ENCODE peak calls at places on chromosomes 11 and 22, in six cellular contexts. One of them, this sample, is unnamed.

GRCh38 chr22:45804319-45804985 is 132.8 kb downstream of the ATXN10 start:
- DNase-seq in GM12865: no peak
- DNase-seq in BE2C: no peak
- DNase-seq in colonic mucosa: no peak
- DNase-seq in fibroblast of pulmonary artery: no peak
- DNase-seq in suprapubic skin: no peak
- DNase-seq in this sample: no peak

GRCh38 chr11:69044111-69045013 is 4.4 kb upstream of the TPCN2 start:
- DNase-seq in GM12865: peak; percentile 29
- DNase-seq in BE2C: peak; percentile 58
- DNase-seq in colonic mucosa: peak; percentile 72
- DNase-seq in fibroblast of pulmonary artery: peak; percentile 59
- DNase-seq in suprapubic skin: peak; percentile 82
- DNase-seq in this sample: peak; percentile 66

GRCh38 chr22:39431821-39432251 is 25.0 kb upstream of the MGAT3 start:
- DNase-seq in GM12865: no peak
- DNase-seq in BE2C: no peak
- DNase-seq in colonic mucosa: no peak
- DNase-seq in fibroblast of pulmonary artery: peak; percentile 63
- DNase-seq in suprapubic skin: no peak
- DNase-seq in this sample: no peak

GRCh38 chr11:11081273-11081672 is 223.4 kb upstream of the ZBED5 start:
- DNase-seq in GM12865: no peak
- DNase-seq in BE2C: no peak
- DNase-seq in colonic mucosa: no peak
- DNase-seq in fibroblast of pulmonary artery: no peak
- DNase-seq in suprapubic skin: no peak
- DNase-seq in this sample: no peak

GRCh38 chr11:96306933-96307747 is 35.9 kb downstream of the MAML2 start:
- DNase-seq in GM12865: no peak
- DNase-seq in BE2C: peak; percentile 77
- DNase-seq in colonic mucosa: peak; percentile 94
- DNase-seq in fibroblast of pulmonary artery: peak; percentile 100
- DNase-seq in suprapubic skin: peak; percentile 89
- DNase-seq in this sample: peak; percentile 20

GRCh38 chr22:27850000-27850465 is 48.5 kb upstream of the MN1 start:
- DNase-seq in GM12865: no peak
- DNase-seq in BE2C: no peak
- DNase-seq in colonic mucosa: no peak
- DNase-seq in fibroblast of pulmonary artery: peak; percentile 80
- DNase-seq in suprapubic skin: no peak
- DNase-seq in this sample: no peak

GRCh38 chr22:41417622-41418390 is 28.8 kb downstream of the TOB2 start:
- DNase-seq in GM12865: no peak
- DNase-seq in BE2C: no peak
- DNase-seq in colonic mucosa: peak; percentile 60
- DNase-seq in fibroblast of pulmonary artery: peak; percentile 37
- DNase-seq in suprapubic skin: peak; percentile 91
- DNase-seq in this sample: no peak

GRCh38 chr11:68583047-68583446 is 101.3 kb upstream of the GAL start:
- DNase-seq in GM12865: no peak
- DNase-seq in BE2C: no peak
- DNase-seq in colonic mucosa: no peak
- DNase-seq in fibroblast of pulmonary artery: peak; percentile 62
- DNase-seq in suprapubic skin: no peak
- DNase-seq in this sample: no peak

GRCh38 chr11:70532066-70532440 is 133.7 kb downstream of the CTTN start:
- DNase-seq in GM12865: no peak
- DNase-seq in BE2C: no peak
- DNase-seq in colonic mucosa: no peak
- DNase-seq in fibroblast of pulmonary artery: no peak
- DNase-seq in suprapubic skin: no peak
- DNase-seq in this sample: no peak

GRCh38 chr11:67437082-67437821 is at the start of gene PTPRCAP:
- DNase-seq in GM12865: peak; percentile 86
- DNase-seq in BE2C: no peak
- DNase-seq in colonic mucosa: no peak
- DNase-seq in fibroblast of pulmonary artery: no peak
- DNase-seq in suprapubic skin: no peak
- DNase-seq in this sample: no peak

GRCh38 chr11:121446752-121447156 is 5.4 kb upstream of the SORL1 start:
- DNase-seq in GM12865: peak; percentile 64
- DNase-seq in BE2C: peak; percentile 70
- DNase-seq in colonic mucosa: no peak
- DNase-seq in fibroblast of pulmonary artery: peak; percentile 17
- DNase-seq in suprapubic skin: no peak
- DNase-seq in this sample: peak; percentile 33

GRCh38 chr11:113240790-113241189 is 73.6 kb upstream of the TTC12 start:
- DNase-seq in GM12865: no peak
- DNase-seq in BE2C: no peak
- DNase-seq in colonic mucosa: no peak
- DNase-seq in fibroblast of pulmonary artery: no peak
- DNase-seq in suprapubic skin: no peak
- DNase-seq in this sample: no peak

GRCh38 chr22:46043816-46044717 is 67.1 kb upstream of the WNT7B start:
- DNase-seq in GM12865: no peak
- DNase-seq in BE2C: no peak
- DNase-seq in colonic mucosa: peak; percentile 69
- DNase-seq in fibroblast of pulmonary artery: no peak
- DNase-seq in suprapubic skin: peak; percentile 87
- DNase-seq in this sample: no peak

GRCh38 chr11:58629857-58630256 is 7.4 kb downstream of the CNTF start:
- DNase-seq in GM12865: peak; percentile 51
- DNase-seq in BE2C: peak; percentile 11
- DNase-seq in colonic mucosa: peak; percentile 37
- DNase-seq in fibroblast of pulmonary artery: peak; percentile 72
- DNase-seq in suprapubic skin: no peak
- DNase-seq in this sample: no peak

GRCh38 chr22:46336119-46337078 is 885 bp downstream of the TRMU start:
- DNase-seq in GM12865: peak; percentile 23
- DNase-seq in BE2C: no peak
- DNase-seq in colonic mucosa: peak; percentile 43
- DNase-seq in fibroblast of pulmonary artery: peak; percentile 15
- DNase-seq in suprapubic skin: no peak
- DNase-seq in this sample: peak; percentile 53

GRCh38 chr22:35306350-35306967 is 6.8 kb downstream of the TOM1 start:
- DNase-seq in GM12865: peak; percentile 36
- DNase-seq in BE2C: no peak
- DNase-seq in colonic mucosa: no peak
- DNase-seq in fibroblast of pulmonary artery: peak; percentile 14
- DNase-seq in suprapubic skin: no peak
- DNase-seq in this sample: peak; percentile 33

GRCh38 chr11:45860348-45860747 is 13.1 kb downstream of the CRY2 start:
- DNase-seq in GM12865: no peak
- DNase-seq in BE2C: no peak
- DNase-seq in colonic mucosa: no peak
- DNase-seq in fibroblast of pulmonary artery: no peak
- DNase-seq in suprapubic skin: no peak
- DNase-seq in this sample: no peak

GRCh38 chr11:19669511-19669910 is 43.1 kb upstream of the NAV2 start:
- DNase-seq in GM12865: no peak
- DNase-seq in BE2C: no peak
- DNase-seq in colonic mucosa: no peak
- DNase-seq in fibroblast of pulmonary artery: no peak
- DNase-seq in suprapubic skin: no peak
- DNase-seq in this sample: no peak

GRCh38 chr22:37410174-37411055 is 16.9 kb downstream of the ELFN2 start:
- DNase-seq in GM12865: no peak
- DNase-seq in BE2C: no peak
- DNase-seq in colonic mucosa: no peak
- DNase-seq in fibroblast of pulmonary artery: no peak
- DNase-seq in suprapubic skin: no peak
- DNase-seq in this sample: no peak

GRCh38 chr22:46829140-46829891 is 66.9 kb downstream of the TBC1D22A start:
- DNase-seq in GM12865: no peak
- DNase-seq in BE2C: no peak
- DNase-seq in colonic mucosa: no peak
- DNase-seq in fibroblast of pulmonary artery: peak; percentile 91
- DNase-seq in suprapubic skin: no peak
- DNase-seq in this sample: no peak

GRCh38 chr22:42881982-42882656 is 25.0 kb upstream of the ARFGAP3 start:
- DNase-seq in GM12865: no peak
- DNase-seq in BE2C: no peak
- DNase-seq in colonic mucosa: no peak
- DNase-seq in fibroblast of pulmonary artery: no peak
- DNase-seq in suprapubic skin: no peak
- DNase-seq in this sample: no peak

GRCh38 chr22:28139993-28140392 is 220.9 kb upstream of the PITPNB start:
- DNase-seq in GM12865: no peak
- DNase-seq in BE2C: no peak
- DNase-seq in colonic mucosa: no peak
- DNase-seq in fibroblast of pulmonary artery: peak; percentile 88
- DNase-seq in suprapubic skin: no peak
- DNase-seq in this sample: no peak

GRCh38 chr11:36313750-36314500 is 17.8 kb downstream of the PRR5L start:
- DNase-seq in GM12865: no peak
- DNase-seq in BE2C: no peak
- DNase-seq in colonic mucosa: no peak
- DNase-seq in fibroblast of pulmonary artery: no peak
- DNase-seq in suprapubic skin: no peak
- DNase-seq in this sample: no peak

GRCh38 chr11:23257088-23257487 is 396.8 kb upstream of the CCDC179 start:
- DNase-seq in GM12865: no peak
- DNase-seq in BE2C: no peak
- DNase-seq in colonic mucosa: no peak
- DNase-seq in fibroblast of pulmonary artery: no peak
- DNase-seq in suprapubic skin: no peak
- DNase-seq in this sample: no peak

GRCh38 chr11:64870176-64870892 is 8.1 kb downstream of the EHD1 start:
- DNase-seq in GM12865: peak; percentile 13
- DNase-seq in BE2C: no peak
- DNase-seq in colonic mucosa: no peak
- DNase-seq in fibroblast of pulmonary artery: peak; percentile 69
- DNase-seq in suprapubic skin: no peak
- DNase-seq in this sample: no peak

GRCh38 chr22:29308791-29309262 is 2.4 kb downstream of the GAS2L1 start:
- DNase-seq in GM12865: peak; percentile 33
- DNase-seq in BE2C: no peak
- DNase-seq in colonic mucosa: no peak
- DNase-seq in fibroblast of pulmonary artery: peak; percentile 81
- DNase-seq in suprapubic skin: no peak
- DNase-seq in this sample: no peak

GRCh38 chr22:17748555-17749353 is 25.5 kb downstream of the BID start:
- DNase-seq in GM12865: no peak
- DNase-seq in BE2C: no peak
- DNase-seq in colonic mucosa: no peak
- DNase-seq in fibroblast of pulmonary artery: no peak
- DNase-seq in suprapubic skin: no peak
- DNase-seq in this sample: peak; percentile 37

GRCh38 chr11:62880803-62881578 is at the start of gene SLC3A2:
- DNase-seq in GM12865: peak; percentile 91
- DNase-seq in BE2C: peak; percentile 83
- DNase-seq in colonic mucosa: peak; percentile 95
- DNase-seq in fibroblast of pulmonary artery: peak; percentile 86
- DNase-seq in suprapubic skin: peak; percentile 92
- DNase-seq in this sample: peak; percentile 87

DNA sequence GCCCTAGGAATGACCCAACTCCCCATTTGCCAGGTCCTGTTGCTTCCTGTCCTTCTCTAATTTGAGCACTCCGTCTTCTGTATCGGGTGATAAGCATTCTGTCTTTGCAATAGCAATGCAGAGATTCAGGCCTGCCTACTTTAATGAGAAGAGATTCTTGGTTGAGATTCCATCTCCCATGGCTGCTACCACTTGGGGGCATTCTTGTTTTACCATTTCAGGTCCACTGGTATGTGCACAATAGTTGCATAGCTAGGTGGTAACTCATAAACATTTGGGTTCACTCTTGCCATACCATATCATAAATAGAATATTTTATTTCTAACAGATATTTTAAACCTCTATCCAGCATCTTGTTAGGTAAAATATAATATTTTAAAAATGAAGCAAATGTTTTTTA is 34.4 kb upstream of the CALCB start:
- DNase-seq in GM12865: no peak
- DNase-seq in BE2C: no peak
- DNase-seq in colonic mucosa: no peak
- DNase-seq in fibroblast of pulmonary artery: peak; percentile 13
- DNase-seq in suprapubic skin: no peak
- DNase-seq in this sample: no peak
- TF ChIP-seq CTCF in GM12865: no peak
- TF ChIP-seq CTCF in BE2C: peak; percentile 13
- TF ChIP-seq CTCF in colonic mucosa: no peak
- TF ChIP-seq CTCF in fibroblast of pulmonary artery: no peak
- TF ChIP-seq CTCF in suprapubic skin: no peak
- TF ChIP-seq CTCF in this sample: no peak

GRCh38 chr11:1221848-1222311 is 986 bp upstream of the MUC5B start:
- DNase-seq in GM12865: no peak
- DNase-seq in BE2C: peak; percentile 3
- DNase-seq in colonic mucosa: peak; percentile 18
- DNase-seq in fibroblast of pulmonary artery: no peak
- DNase-seq in suprapubic skin: peak; percentile 59
- DNase-seq in this sample: peak; percentile 2
- TF ChIP-seq CTCF in GM12865: no peak
- TF ChIP-seq CTCF in BE2C: no peak
- TF ChIP-seq CTCF in colonic mucosa: no peak
- TF ChIP-seq CTCF in fibroblast of pulmonary artery: no peak
- TF ChIP-seq CTCF in suprapubic skin: no peak
- TF ChIP-seq CTCF in this sample: no peak

DNA sequence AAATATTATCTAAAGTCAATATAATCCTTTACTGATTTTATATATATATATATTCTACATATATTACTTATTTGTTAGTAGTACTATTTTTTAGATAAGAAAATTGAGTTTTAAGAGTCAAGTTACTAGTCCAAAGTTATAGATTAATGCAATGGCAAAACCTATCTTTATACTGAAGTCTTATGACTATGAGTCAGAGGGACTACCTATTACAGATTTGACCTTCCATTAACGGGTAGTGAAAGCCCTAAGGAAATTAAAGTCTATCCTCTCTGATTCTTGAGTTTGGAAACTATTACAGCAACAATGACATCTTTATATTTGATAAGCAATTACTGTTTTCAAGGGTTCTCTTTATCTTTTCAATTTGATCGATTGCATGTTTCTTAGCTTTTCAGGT is 315.8 kb downstream of the CASP12 start:
- DNase-seq in GM12865: no peak
- DNase-seq in BE2C: no peak
- DNase-seq in colonic mucosa: no peak
- DNase-seq in fibroblast of pulmonary artery: no peak
- DNase-seq in suprapubic skin: no peak
- DNase-seq in this sample: no peak
- TF ChIP-seq CTCF in GM12865: no peak
- TF ChIP-seq CTCF in BE2C: no peak
- TF ChIP-seq CTCF in colonic mucosa: no peak
- TF ChIP-seq CTCF in fibroblast of pulmonary artery: no peak
- TF ChIP-seq CTCF in suprapubic skin: no peak
- TF ChIP-seq CTCF in this sample: no peak

GRCh38 chr11:84830372-84830771 is 796.8 kb downstream of the DLG2 start:
- DNase-seq in GM12865: no peak
- DNase-seq in BE2C: no peak
- DNase-seq in colonic mucosa: no peak
- DNase-seq in fibroblast of pulmonary artery: no peak
- DNase-seq in suprapubic skin: no peak
- DNase-seq in this sample: no peak

GRCh38 chr11:84833488-84834086 is 793.6 kb downstream of the DLG2 start:
- DNase-seq in GM12865: no peak
- DNase-seq in BE2C: no peak
- DNase-seq in colonic mucosa: peak; percentile 27
- DNase-seq in fibroblast of pulmonary artery: no peak
- DNase-seq in suprapubic skin: no peak
- DNase-seq in this sample: no peak

GRCh38 chr11:84837402-84838069 is 789.6 kb downstream of the DLG2 start:
- DNase-seq in GM12865: no peak
- DNase-seq in BE2C: no peak
- DNase-seq in colonic mucosa: no peak
- DNase-seq in fibroblast of pulmonary artery: no peak
- DNase-seq in suprapubic skin: no peak
- DNase-seq in this sample: no peak

GRCh38 chr11:84836371-84836770 is 790.8 kb downstream of the DLG2 start:
- DNase-seq in GM12865: no peak
- DNase-seq in BE2C: no peak
- DNase-seq in colonic mucosa: no peak
- DNase-seq in fibroblast of pulmonary artery: no peak
- DNase-seq in suprapubic skin: no peak
- DNase-seq in this sample: no peak
- TF ChIP-seq CTCF in GM12865: no peak
- TF ChIP-seq CTCF in BE2C: no peak
- TF ChIP-seq CTCF in colonic mucosa: no peak
- TF ChIP-seq CTCF in fibroblast of pulmonary artery: no peak
- TF ChIP-seq CTCF in suprapubic skin: no peak
- TF ChIP-seq CTCF in this sample: no peak

This sample was measured in nephron progenitor cell.